ENCODE peak calls at places on chromosomes 16 and 17, in eight cellular contexts. K, W, M, U, J, I, Y and S are unnamed samples.

GRCh38 chr17:79974786-79975497 is 60.7 kb downstream of the TBC1D16 start:
- DNase-seq in J (peak; percentile 62), Y (no peak), W (no peak), U (no peak), I (no peak), M (no peak), K (no peak), S (no peak)

GRCh38 chr17:2191785-2192184 is 111.8 kb downstream of the SMG6 start:
- DNase-seq in K (no peak), J (no peak), Y (no peak), U (no peak), W (no peak), M (no peak), I (no peak), S (no peak)

GRCh38 chr17:70099267-70099666 is 24.2 kb downstream of the KCNJ16 start:
- DNase-seq in I (no peak), M (no peak), Y (no peak), U (no peak), J (no peak), K (no peak), W (no peak), S (no peak)

GRCh38 chr16:24478401-24478800 is 61.0 kb upstream of the RBBP6 start:
- DNase-seq in I (no peak), Y (no peak), U (no peak), J (no peak), K (no peak), M (no peak), W (no peak), S (no peak)

GRCh38 chr17:72334205-72334604 is 213.4 kb downstream of the SOX9 start:
- DNase-seq in Y (no peak), W (no peak), I (no peak), M (no peak), K (peak; percentile 82), U (no peak), J (no peak), S (no peak)

GRCh38 chr16:2767140-2767731 is 9.8 kb downstream of the ELOB start:
- DNase-seq in U (no peak), Y (no peak), M (no peak), W (no peak), I (no peak), J (no peak), K (peak; percentile 35), S (no peak)

GRCh38 chr17:27888945-27889344 is 4.2 kb downstream of the LYRM9 start:
- DNase-seq in W (no peak), I (no peak), M (no peak), U (no peak), K (no peak), J (peak; percentile 16), Y (no peak), S (no peak)

GRCh38 chr16:619476-620100 is 11.2 kb upstream of the WFIKKN1 start:
- DNase-seq in K (no peak), M (no peak), J (no peak), W (no peak), I (no peak), Y (no peak), U (no peak), S (no peak)

GRCh38 chr17:20203761-20204263 is 194.7 kb downstream of the SPECC1 start:
- DNase-seq in W (no peak), U (no peak), K (peak; percentile 21), M (no peak), J (peak; percentile 10), I (no peak), Y (no peak), S (no peak)

GRCh38 chr17:9878791-9879525 is 26.1 kb downstream of the RCVRN start:
- DNase-seq in W (no peak), I (no peak), K (peak; percentile 76), Y (no peak), M (no peak), U (no peak), J (no peak), S (no peak)

GRCh38 chr16:66682271-66682670 is 14.3 kb downstream of the CMTM4 start:
- DNase-seq in M (no peak), I (no peak), W (no peak), K (no peak), U (no peak), J (no peak), Y (no peak), S (no peak)